ENCODE peak calls at places on chromosome 7, in eight cellular contexts. Z is adrenal gland, B is lung, K is HCT116, N is H1, Y is mucosa of descending colon, D is transverse colon, S is uterus. M is an unnamed sample.

GRCh38 chr7:45000096-45001032 is at the start of gene CCM2:
- DNase-seq in D (peak), Z (peak), Y (no peak), K (no peak), S (peak), B (peak), N (no peak), M (peak)

GRCh38 chr7:44257618-44258422 is 57.0 kb downstream of the YKT6 start:
- DNase-seq in N (no peak), K (no peak), S (peak), Z (peak), Y (peak), B (peak), D (peak), M (peak)

GRCh38 chr7:141700848-141701371 is 1.1 kb downstream of the DENND11 start:
- DNase-seq in N (peak), B (peak), D (no peak), S (no peak), K (no peak), Y (peak), Z (no peak), M (no peak)

GRCh38 chr7:101835136-101835535 is 17.7 kb downstream of the CUX1 start:
- DNase-seq in B (no peak), S (peak), D (no peak), Y (no peak), K (no peak), N (no peak), Z (peak), M (no peak)

GRCh38 chr7:24595671-24596418 is 22.6 kb downstream of the PALS2 start:
- DNase-seq in B (no peak), N (no peak), S (no peak), K (no peak), D (no peak), Z (no peak), Y (no peak), M (no peak)

GRCh38 chr7:17123020-17123419 is 175.4 kb upstream of the AHR start:
- DNase-seq in Z (no peak), K (no peak), S (no peak), Y (no peak), B (no peak), D (no peak), N (no peak), M (no peak)

GRCh38 chr7:28804990-28805389 is 153.1 kb downstream of the TRIL start:
- DNase-seq in D (no peak), N (no peak), B (no peak), Z (no peak), Y (no peak), S (no peak), K (no peak), M (no peak)

GRCh38 chr7:78690174-78690573 is 763.3 kb downstream of the MAGI2 start:
- DNase-seq in Y (no peak), N (no peak), K (no peak), D (no peak), Z (no peak), S (no peak), B (no peak), M (no peak)

GRCh38 chr7:117728858-117729257 is 144.4 kb downstream of the CTTNBP2 start:
- DNase-seq in D (no peak), Z (no peak), B (no peak), S (no peak), Y (no peak), K (no peak), N (no peak), M (no peak)

GRCh38 chr7:39051707-39052106 is 74.0 kb downstream of the POU6F2 start:
- DNase-seq in Y (no peak), N (no peak), K (no peak), S (no peak), B (no peak), D (no peak), Z (no peak), M (no peak)
- TF ChIP-seq CTCF in Y (no peak), N (no peak), K (no peak), S (no peak), B (no peak), D (no peak), Z (no peak), M (no peak)

GRCh38 chr7:137449016-137449415 is 105.5 kb upstream of the PTN start:
- DNase-seq in D (no peak), K (no peak), B (no peak), S (no peak), Z (no peak), Y (no peak), N (no peak), M (no peak)

GRCh38 chr7:137458399-137458798 is 114.9 kb upstream of the PTN start:
- DNase-seq in B (no peak), N (no peak), Y (no peak), D (no peak), K (no peak), Z (no peak), S (no peak), M (no peak)

GRCh38 chr7:137453356-137453755 is 109.8 kb upstream of the PTN start:
- DNase-seq in D (no peak), S (no peak), Z (no peak), Y (no peak), N (no peak), B (no peak), K (no peak), M (no peak)

GRCh38 chr7:137454169-137455166 is 110.9 kb upstream of the PTN start:
- DNase-seq in Z (peak), B (no peak), D (peak), Y (no peak), K (no peak), S (peak), N (no peak), M (no peak)
- TF ChIP-seq CTCF in Z (peak), B (peak), D (peak), Y (peak), K (peak), S (peak), N (no peak), M (peak)

GRCh38 chr7:100545636-100546128 is 6.7 kb downstream of the AGFG2 start:
- DNase-seq in K (peak), Z (peak), D (peak), N (no peak), S (peak), B (no peak), Y (no peak), M (no peak)
- TF ChIP-seq CTCF in K (no peak), Z (no peak), D (peak), N (no peak), S (no peak), B (no peak), Y (no peak), M (no peak)

GRCh38 chr7:136189506-136189998 is 212.4 kb upstream of the MTPN start:
- DNase-seq in K (no peak), Y (no peak), B (no peak), S (no peak), Z (no peak), D (no peak), N (no peak), M (no peak)
- TF ChIP-seq CTCF in K (no peak), Y (no peak), B (no peak), S (no peak), Z (no peak), D (no peak), N (no peak), M (no peak)

DNA sequence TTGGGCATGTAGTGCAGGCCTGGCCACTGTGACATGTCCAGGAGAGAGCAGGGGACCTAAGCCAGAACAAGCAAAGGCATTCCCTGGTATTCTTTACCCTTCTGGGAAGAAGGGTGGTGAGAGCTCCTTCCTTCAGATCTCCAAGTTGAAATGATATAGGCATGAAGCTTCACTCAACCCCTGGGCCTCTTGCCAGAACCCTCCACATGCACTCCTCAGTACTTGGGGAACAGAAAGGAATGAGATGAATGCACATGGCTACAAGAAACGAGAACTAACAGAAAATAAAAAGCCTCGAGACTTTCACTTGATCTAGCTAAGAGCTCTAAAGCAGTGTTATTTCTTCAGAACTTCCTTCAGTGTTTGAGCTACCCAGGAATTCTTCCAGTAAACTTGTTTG is 262.2 kb downstream of the ETV1 start:
- DNase-seq in B (peak), Z (no peak), Y (no peak), D (no peak), N (no peak), K (no peak), S (no peak), M (no peak)
- TF ChIP-seq CTCF in B (no peak), Z (no peak), Y (no peak), D (no peak), N (no peak), K (no peak), S (no peak), M (no peak)

GRCh38 chr7:155683714-155684113 is 39.3 kb downstream of the RBM33 start:
- DNase-seq in Z (no peak), B (no peak), D (no peak), K (no peak), S (no peak), Y (no peak), N (no peak), M (no peak)

GRCh38 chr7:155683098-155683497 is 38.6 kb downstream of the RBM33 start:
- DNase-seq in B (no peak), N (no peak), K (no peak), D (no peak), Z (no peak), S (no peak), Y (no peak), M (no peak)

GRCh38 chr7:155680864-155681263 is 36.4 kb downstream of the RBM33 start:
- DNase-seq in N (no peak), Y (no peak), D (no peak), B (no peak), S (no peak), K (no peak), Z (no peak), M (no peak)

GRCh38 chr7:155681663-155682062 is 37.2 kb downstream of the RBM33 start:
- DNase-seq in K (no peak), S (no peak), Y (no peak), N (no peak), Z (no peak), B (no peak), D (no peak), M (no peak)

DNA sequence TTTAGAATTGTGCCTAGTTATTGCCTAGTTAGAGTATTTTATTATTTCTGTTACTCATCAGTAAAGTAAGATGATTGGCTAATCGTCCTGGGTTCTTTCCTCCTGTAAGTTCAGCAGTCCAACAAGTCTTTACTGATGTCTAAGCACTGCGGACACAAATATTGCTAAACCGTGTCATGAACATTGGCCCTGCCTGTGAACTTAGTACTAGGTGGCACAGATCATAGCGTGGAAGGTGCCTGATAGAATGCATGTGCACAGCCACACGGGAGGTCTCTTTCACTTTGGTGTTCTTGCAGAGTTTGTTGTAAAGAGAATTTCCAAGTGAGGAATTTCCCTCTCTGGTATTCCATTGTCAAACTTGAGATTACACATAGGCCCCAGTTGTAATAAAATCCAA is 38.0 kb downstream of the RBM33 start:
- DNase-seq in D (no peak), Y (no peak), K (no peak), Z (no peak), B (no peak), S (no peak), N (no peak), M (no peak)
- TF ChIP-seq CTCF in D (no peak), Y (no peak), K (no peak), Z (no peak), B (no peak), S (no peak), N (no peak), M (no peak)

GRCh38 chr7:108630002-108630401 is 60.3 kb downstream of the DNAJB9 start:
- DNase-seq in S (no peak), Y (no peak), Z (no peak), D (no peak), K (no peak), N (no peak), B (no peak), M (no peak)
- TF ChIP-seq CTCF in S (no peak), Y (no peak), Z (no peak), D (no peak), K (no peak), N (no peak), B (no peak), M (no peak)

GRCh38 chr7:52920977-52921376 is 114.5 kb upstream of the POM121L12 start:
- DNase-seq in K (no peak), Z (no peak), Y (no peak), B (no peak), N (no peak), D (no peak), S (no peak), M (no peak)

DNA sequence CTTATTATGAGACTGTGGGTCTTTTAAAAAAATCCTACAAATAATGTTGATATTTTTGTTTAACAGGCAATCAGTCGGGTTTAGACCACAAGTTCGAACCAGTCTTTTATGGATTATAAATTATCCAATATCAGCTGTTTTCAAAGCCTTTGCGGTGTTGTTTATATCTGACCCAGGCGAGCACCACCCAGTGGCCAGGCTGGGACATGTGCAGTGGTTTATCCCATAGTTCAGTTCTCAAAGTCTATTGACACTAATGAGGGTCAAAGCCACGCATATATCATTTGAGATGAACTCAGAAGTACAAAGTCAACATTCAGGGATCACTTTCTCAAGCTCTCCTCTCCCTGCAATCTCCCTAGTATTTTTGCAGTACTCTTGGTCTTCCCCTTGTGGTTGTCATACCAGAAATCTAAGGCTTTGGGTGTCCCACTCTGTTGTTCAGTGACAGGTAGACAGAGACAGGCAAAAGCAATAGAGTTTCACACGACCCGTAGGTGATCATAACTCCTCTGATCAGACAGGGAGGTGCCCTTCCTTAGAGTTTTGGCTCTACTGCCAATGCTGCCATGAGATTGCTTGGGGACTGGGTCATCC is 117.4 kb upstream of the POM121L12 start:
- DNase-seq in D (no peak), Z (no peak), K (no peak), S (no peak), N (no peak), Y (no peak), B (no peak), M (peak)
- TF ChIP-seq CTCF in D (no peak), Z (no peak), K (peak), S (no peak), N (peak), Y (no peak), B (no peak), M (peak)

GRCh38 chr7:8442295-8442813 is 8.9 kb downstream of the NXPH1 start:
- DNase-seq in Z (no peak), S (no peak), B (no peak), Y (no peak), N (no peak), K (no peak), D (no peak), M (peak)

GRCh38 chr7:8442814-8443304 is 9.4 kb downstream of the NXPH1 start:
- DNase-seq in K (no peak), B (peak), Y (peak), Z (peak), D (no peak), S (no peak), N (peak), M (peak)

GRCh38 chr7:8441602-8442294 is 8.3 kb downstream of the NXPH1 start:
- DNase-seq in D (no peak), Y (no peak), N (peak), Z (no peak), S (no peak), K (no peak), B (no peak), M (peak)

GRCh38 chr7:8441106-8441590 is 7.7 kb downstream of the NXPH1 start:
- DNase-seq in B (no peak), S (no peak), N (peak), Z (no peak), D (no peak), Y (no peak), K (no peak), M (no peak)

DNA sequence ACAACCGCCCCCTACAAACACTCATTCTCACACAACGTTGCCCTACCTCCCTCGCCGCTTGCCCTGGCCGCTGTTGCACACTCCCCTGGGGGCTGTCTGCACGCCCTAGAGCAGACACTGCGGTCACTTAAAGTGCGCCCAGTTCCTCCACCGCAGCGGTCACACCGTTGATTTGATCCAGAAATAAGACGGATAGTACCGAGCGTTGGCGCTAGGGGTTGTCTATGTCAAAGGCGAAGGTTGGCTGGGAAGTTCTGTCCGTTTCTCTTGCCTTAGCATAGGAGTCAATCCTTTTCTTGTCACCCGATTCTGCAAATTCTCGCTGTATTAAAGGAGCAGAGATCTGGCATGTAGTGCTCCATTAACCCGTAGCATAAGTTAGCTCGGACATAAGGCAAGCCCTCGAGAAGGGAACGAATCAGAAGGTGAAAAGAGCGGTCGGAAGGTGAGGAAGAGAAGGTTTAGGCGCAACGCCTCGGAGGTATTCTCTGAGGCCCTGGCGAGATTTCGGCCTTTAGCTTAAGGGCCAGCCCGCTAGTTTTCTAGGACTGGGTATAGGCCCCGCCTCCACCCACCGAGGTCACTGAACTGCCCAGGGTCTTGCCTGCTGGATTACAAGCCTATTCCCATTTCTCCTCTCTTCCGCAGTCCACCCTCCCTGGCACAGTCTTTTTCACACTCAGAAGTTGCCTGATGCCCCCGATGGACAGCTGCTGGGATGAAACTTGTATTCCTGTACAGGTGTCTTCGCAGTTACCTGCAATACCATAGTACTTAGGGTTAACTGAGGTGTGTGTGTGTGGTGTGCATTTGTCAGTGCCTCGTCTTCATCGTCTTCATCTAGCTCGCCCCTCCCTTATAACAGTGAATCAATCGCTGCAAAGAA is 10.7 kb downstream of the NXPH1 start:
- DNase-seq in S (no peak), Y (no peak), D (no peak), K (no peak), B (no peak), N (peak), Z (peak), M (peak)
- TF ChIP-seq CTCF in S (no peak), Y (no peak), D (no peak), K (peak), B (no peak), N (peak), Z (no peak), M (peak)